ENCODE peak calls at places on chromosomes 3 and 15, in four cellular contexts. J, B, D and K are unnamed samples.
A peak's percentile ranks its signal among the peaks of the same experiment; 100 is the strongest.

GRCh38 chr3:59240856-59241255 is 191.0 kb upstream of the CFAP20DC start:
- DNase-seq in J (no peak), D (no peak), B (no peak), K (no peak)

GRCh38 chr3:51967384-51968174 is at the start of gene PCBP4:
- DNase-seq in D (peak; percentile 62), J (peak; percentile 76), B (peak; percentile 75), K (peak; percentile 75)

GRCh38 chr15:56244811-56245576 is 1.3 kb upstream of the RFX7 start:
- DNase-seq in D (peak; percentile 45), J (peak; percentile 22), B (peak; percentile 36), K (peak; percentile 15)

GRCh38 chr15:64949383-64950141 is 37.9 kb downstream of the ANKDD1A start:
- DNase-seq in D (no peak), J (no peak), B (no peak), K (peak; percentile 92)

GRCh38 chr3:195084746-195085145 is 186.2 kb downstream of the XXYLT1 start:
- DNase-seq in B (no peak), D (no peak), J (no peak), K (no peak)

GRCh38 chr15:61447981-61448380 is 218.9 kb upstream of the RORA start:
- DNase-seq in J (no peak), B (no peak), D (no peak), K (no peak)

GRCh38 chr3:126567696-126568438 is 9.1 kb upstream of the C3orf22 start:
- DNase-seq in J (no peak), B (no peak), D (no peak), K (no peak)

GRCh38 chr3:15205482-15205933 is 538 bp upstream of the CAPN7 start:
- DNase-seq in J (no peak), D (no peak), B (no peak), K (no peak)

GRCh38 chr15:70190296-70190695 is 92.6 kb upstream of the TLE3 start:
- DNase-seq in J (no peak), D (no peak), B (no peak), K (no peak)

GRCh38 chr15:50358805-50359204 is 3.8 kb upstream of the GABPB1 start:
- DNase-seq in D (peak; percentile 16), B (no peak), J (no peak), K (peak; percentile 17)

GRCh38 chr3:152245498-152246175 is 23.1 kb upstream of the MBNL1 start:
- DNase-seq in J (no peak), D (no peak), B (no peak), K (no peak)

GRCh38 chr15:100383302-100384107 is 41.7 kb upstream of the ADAMTS17 start:
- DNase-seq in D (peak; percentile 19), B (peak; percentile 30), J (no peak), K (peak; percentile 52)

GRCh38 chr3:155441026-155441425 is 147.5 kb upstream of the STRIT1 start:
- DNase-seq in D (no peak), J (no peak), B (no peak), K (no peak)

GRCh38 chr15:57647791-57648130 is 56.1 kb downstream of the MYZAP start:
- DNase-seq in D (no peak), B (no peak), J (no peak), K (no peak)

GRCh38 chr15:60507596-60508424 is 28.9 kb upstream of the ICE2 start:
- DNase-seq in D (peak; percentile 33), B (no peak), J (peak; percentile 32), K (peak; percentile 40)

GRCh38 chr3:36969540-36970432 is 23.1 kb downstream of the EPM2AIP1 start:
- DNase-seq in D (no peak), B (no peak), J (no peak), K (peak; percentile 46)
- TF ChIP-seq POLR2A in D (no peak), B (no peak), J (no peak), K (no peak)

DNA sequence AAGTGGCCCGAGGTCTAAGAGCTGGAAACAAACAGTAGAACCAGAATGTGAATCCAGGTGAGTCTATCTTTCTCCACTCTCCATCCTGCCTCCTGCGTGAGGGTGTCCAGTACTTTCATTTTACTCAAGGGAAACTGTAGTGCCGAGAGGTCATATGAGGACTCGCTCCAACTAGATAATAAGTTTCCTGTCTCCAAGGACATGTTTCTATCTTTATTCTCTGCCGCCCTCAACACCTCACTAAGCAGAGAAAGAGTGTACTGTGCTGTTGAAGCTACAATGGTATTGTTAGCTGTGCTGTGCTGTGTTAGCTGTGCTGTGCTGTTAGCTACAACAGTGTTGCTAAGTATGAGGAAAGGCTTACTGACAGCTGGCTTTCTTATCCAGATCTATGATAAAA is 137.9 kb upstream of the COL8A1 start:
- DNase-seq in D (no peak), J (no peak), B (no peak), K (no peak)
- H3K4me3 ChIP-seq in D (no peak overlapping the region), J (no peak overlapping the region), B (no peak overlapping the region), K (no peak overlapping the region)

GRCh38 chr3:23760871-23761373 is 44.8 kb upstream of the UBE2E1 start:
- DNase-seq in D (no peak), B (no peak), J (no peak), K (no peak)

GRCh38 chr3:23764407-23764806 is 41.3 kb upstream of the UBE2E1 start:
- DNase-seq in J (no peak), B (no peak), D (no peak), K (no peak)

GRCh38 chr3:23763040-23763477 is 42.7 kb upstream of the UBE2E1 start:
- DNase-seq in D (no peak), J (no peak), B (peak; percentile 66), K (no peak)

GRCh38 chr3:23761440-23761896 is 44.3 kb upstream of the UBE2E1 start:
- DNase-seq in B (no peak), J (no peak), D (peak; percentile 59), K (peak; percentile 38)

GRCh38 chr3:23762214-23763039 is 43.3 kb upstream of the UBE2E1 start:
- DNase-seq in B (no peak), J (no peak), D (no peak), K (no peak)
- H3K27ac ChIP-seq in B (peak overlapping the region; percentile 79), J (peak overlapping the region; percentile 81), D (no peak overlapping the region), K (no peak overlapping the region)

GRCh38 chr3:23805881-23806321 is at the start of gene UBE2E1:
- DNase-seq in D (peak; percentile 76), J (peak; percentile 69), B (peak; percentile 77), K (peak; percentile 76)
- TF ChIP-seq POLR2A in D (peak; percentile 46), J (peak; percentile 22), B (no peak), K (no peak)